ENCODE peak calls at places on chromosomes 12 and 14, in five cellular contexts. Z is T1000; S is CD8-positive, alpha-beta T cell; K is fibroblast of the conjunctiva; J is cardiac muscle cell. H is an unnamed sample.
A peak's percentile ranks its signal among the peaks of the same experiment; 100 is the strongest.

GRCh38 chr14:58077621-58078020 is 74.4 kb downstream of the ARMH4 start:
- DNase-seq in Z (no peak), S (no peak), K (no peak), J (no peak), H (no peak)

GRCh38 chr12:52063986-52064649 is 5.7 kb upstream of the ATG101 start:
- DNase-seq in Z (peak; percentile 96), S (no peak), K (no peak), J (no peak), H (no peak)

GRCh38 chr12:121766290-121767039 is 27.0 kb downstream of the RHOF start:
- DNase-seq in Z (no peak), S (no peak), K (no peak), J (no peak), H (no peak)

GRCh38 chr14:69539631-69540410 is 34.9 kb downstream of the CCDC177 start:
- DNase-seq in Z (no peak), S (no peak), K (peak; percentile 60), J (no peak), H (no peak)

GRCh38 chr14:77026166-77026929 is 2.2 kb downstream of the IRF2BPL start:
- DNase-seq in Z (no peak), S (peak; percentile 12), K (no peak), J (peak; percentile 39), H (peak; percentile 69)

GRCh38 chr14:65704850-65705249 is 292.3 kb downstream of the FUT8 start:
- DNase-seq in Z (no peak), S (no peak), K (no peak), J (peak; percentile 13), H (no peak)

GRCh38 chr12:47156167-47156736 is 76.5 kb upstream of the AMIGO2 start:
- DNase-seq in Z (no peak), S (no peak), K (peak; percentile 9), J (no peak), H (no peak)

GRCh38 chr12:67161322-67161918 is 107.7 kb upstream of the CAND1 start:
- DNase-seq in Z (no peak), S (peak; percentile 18), K (peak; percentile 5), J (peak; percentile 28), H (peak; percentile 64)

GRCh38 chr14:60655898-60656754 is 6.8 kb upstream of the SIX1 start:
- DNase-seq in Z (no peak), S (no peak), K (no peak), J (no peak), H (no peak)

GRCh38 chr14:55111122-55111705 is 17.8 kb upstream of the LGALS3 start:
- DNase-seq in Z (no peak), S (no peak), K (no peak), J (no peak), H (peak; percentile 71)

GRCh38 chr14:101960225-101960624 is 4.1 kb upstream of the DYNC1H1 start:
- DNase-seq in Z (no peak), S (no peak), K (no peak), J (peak; percentile 41), H (peak; percentile 47)

GRCh38 chr12:3551386-3551785 is 60.4 kb downstream of the PRMT8 start:
- DNase-seq in Z (no peak), S (no peak), K (no peak), J (no peak), H (no peak)

GRCh38 chr12:31117203-31118011 is 43.7 kb downstream of the DDX11 start:
- DNase-seq in Z (peak; percentile 3), S (peak; percentile 69), K (peak; percentile 13), J (peak; percentile 74), H (peak; percentile 80)

GRCh38 chr14:22973217-22974032 is 8.9 kb downstream of the AJUBA start:
- DNase-seq in Z (no peak), S (peak; percentile 40), K (peak; percentile 65), J (peak; percentile 64), H (no peak)

GRCh38 chr14:52913271-52913670 is 37.6 kb downstream of the FERMT2 start:
- DNase-seq in Z (no peak), S (no peak), K (no peak), J (no peak), H (no peak)

GRCh38 chr12:101490286-101490920 is 15.3 kb downstream of the SPIC start:
- DNase-seq in Z (no peak), S (no peak), K (no peak), J (peak; percentile 56), H (no peak)

GRCh38 chr12:47346251-47347019 is 266.7 kb upstream of the AMIGO2 start:
- DNase-seq in Z (no peak), S (no peak), K (no peak), J (no peak), H (no peak)

GRCh38 chr12:67710582-67710981 is 62.0 kb downstream of the DYRK2 start:
- DNase-seq in Z (no peak), S (no peak), K (no peak), J (no peak), H (peak; percentile 65)

GRCh38 chr12:123892180-123892559 is 80.5 kb downstream of the CCDC92 start:
- DNase-seq in Z (no peak), S (no peak), K (no peak), J (no peak), H (no peak)

GRCh38 chr14:56902413-56902812 is 92.1 kb upstream of the OTX2 start:
- DNase-seq in Z (no peak), S (no peak), K (no peak), J (no peak), H (no peak)

GRCh38 chr12:109423392-109423791 is 53.7 kb downstream of the KCTD10 start:
- DNase-seq in Z (no peak), S (no peak), K (no peak), J (no peak), H (no peak)

GRCh38 chr12:56867216-56867615 is 67.0 kb downstream of the SDR9C7 start:
- DNase-seq in Z (no peak), S (no peak), K (no peak), J (no peak), H (no peak)

H was measured in Peyer's patch.